ENCODE peak calls at places on chromosomes 1 and 21, in eight cellular contexts. One of them, this sample, is unnamed.

GRCh38 chr1:245277276-245277675 is 122.5 kb downstream of the KIF26B start:
- DNase-seq in H1: peak
- DNase-seq in activated naive CD8-positive, alpha-beta T cell treated with anti-CD3 and anti-CD28 coated beads, Interleukin-2, amount 10 ng/mL, durations not matched to agents 7 days and 5 days: peak
- DNase-seq in AG04450: no peak
- DNase-seq in IMR-90: no peak
- DNase-seq in Calu3: peak
- DNase-seq in HEK293T: no peak
- DNase-seq in kidney glomerular epithelial cell: no peak
- DNase-seq in this sample: no peak

GRCh38 chr1:65630855-65631254 is 161.8 kb upstream of the PDE4B start:
- DNase-seq in Calu3: no peak
- DNase-seq in H1: no peak
- DNase-seq in IMR-90: peak
- DNase-seq in AG04450: no peak
- DNase-seq in kidney glomerular epithelial cell: no peak
- DNase-seq in activated naive CD8-positive, alpha-beta T cell treated with anti-CD3 and anti-CD28 coated beads, Interleukin-2, amount 10 ng/mL, durations not matched to agents 7 days and 5 days: no peak
- DNase-seq in HEK293T: peak
- DNase-seq in this sample: no peak

GRCh38 chr1:207049974-207050391 is 1.0 kb downstream of the YOD1 start:
- DNase-seq in Calu3: peak
- DNase-seq in H1: no peak
- DNase-seq in kidney glomerular epithelial cell: peak
- DNase-seq in IMR-90: peak
- DNase-seq in AG04450: no peak
- DNase-seq in activated naive CD8-positive, alpha-beta T cell treated with anti-CD3 and anti-CD28 coated beads, Interleukin-2, amount 10 ng/mL, durations not matched to agents 7 days and 5 days: no peak
- DNase-seq in HEK293T: peak
- DNase-seq in this sample: peak

GRCh38 chr1:180778782-180779398 is 133.8 kb upstream of the KIAA1614 start:
- DNase-seq in HEK293T: peak
- DNase-seq in H1: no peak
- DNase-seq in activated naive CD8-positive, alpha-beta T cell treated with anti-CD3 and anti-CD28 coated beads, Interleukin-2, amount 10 ng/mL, durations not matched to agents 7 days and 5 days: no peak
- DNase-seq in AG04450: no peak
- DNase-seq in kidney glomerular epithelial cell: no peak
- DNase-seq in Calu3: peak
- DNase-seq in IMR-90: no peak
- DNase-seq in this sample: no peak

GRCh38 chr1:107003972-107004371 is 52.5 kb upstream of the PRMT6 start:
- DNase-seq in HEK293T: no peak
- DNase-seq in kidney glomerular epithelial cell: no peak
- DNase-seq in H1: no peak
- DNase-seq in IMR-90: no peak
- DNase-seq in AG04450: no peak
- DNase-seq in activated naive CD8-positive, alpha-beta T cell treated with anti-CD3 and anti-CD28 coated beads, Interleukin-2, amount 10 ng/mL, durations not matched to agents 7 days and 5 days: no peak
- DNase-seq in Calu3: peak
- DNase-seq in this sample: no peak

GRCh38 chr1:32273389-32274208 is 18.3 kb upstream of the HDAC1 start:
- DNase-seq in AG04450: no peak
- DNase-seq in kidney glomerular epithelial cell: peak
- DNase-seq in H1: peak
- DNase-seq in Calu3: peak
- DNase-seq in HEK293T: no peak
- DNase-seq in IMR-90: peak
- DNase-seq in activated naive CD8-positive, alpha-beta T cell treated with anti-CD3 and anti-CD28 coated beads, Interleukin-2, amount 10 ng/mL, durations not matched to agents 7 days and 5 days: peak
- DNase-seq in this sample: peak

GRCh38 chr1:205313681-205314308 is 7.8 kb downstream of the NUAK2 start:
- DNase-seq in H1: peak
- DNase-seq in IMR-90: peak
- DNase-seq in activated naive CD8-positive, alpha-beta T cell treated with anti-CD3 and anti-CD28 coated beads, Interleukin-2, amount 10 ng/mL, durations not matched to agents 7 days and 5 days: peak
- DNase-seq in Calu3: no peak
- DNase-seq in AG04450: peak
- DNase-seq in kidney glomerular epithelial cell: peak
- DNase-seq in HEK293T: no peak
- DNase-seq in this sample: no peak

GRCh38 chr21:35002879-35003722 is 46.0 kb downstream of the RUNX1 start:
- DNase-seq in IMR-90: peak
- DNase-seq in activated naive CD8-positive, alpha-beta T cell treated with anti-CD3 and anti-CD28 coated beads, Interleukin-2, amount 10 ng/mL, durations not matched to agents 7 days and 5 days: no peak
- DNase-seq in kidney glomerular epithelial cell: peak
- DNase-seq in H1: no peak
- DNase-seq in HEK293T: no peak
- DNase-seq in Calu3: no peak
- DNase-seq in AG04450: peak
- DNase-seq in this sample: no peak

GRCh38 chr21:44736291-44737004 is 25.1 kb upstream of the TSPEAR start:
- DNase-seq in activated naive CD8-positive, alpha-beta T cell treated with anti-CD3 and anti-CD28 coated beads, Interleukin-2, amount 10 ng/mL, durations not matched to agents 7 days and 5 days: no peak
- DNase-seq in Calu3: peak
- DNase-seq in IMR-90: no peak
- DNase-seq in HEK293T: no peak
- DNase-seq in AG04450: no peak
- DNase-seq in kidney glomerular epithelial cell: no peak
- DNase-seq in H1: peak
- DNase-seq in this sample: no peak

GRCh38 chr1:27361553-27361952 is 5.2 kb downstream of the MAP3K6 start:
- DNase-seq in Calu3: no peak
- DNase-seq in AG04450: no peak
- DNase-seq in IMR-90: no peak
- DNase-seq in H1: no peak
- DNase-seq in HEK293T: no peak
- DNase-seq in activated naive CD8-positive, alpha-beta T cell treated with anti-CD3 and anti-CD28 coated beads, Interleukin-2, amount 10 ng/mL, durations not matched to agents 7 days and 5 days: no peak
- DNase-seq in kidney glomerular epithelial cell: no peak
- DNase-seq in this sample: no peak

GRCh38 chr1:30048905-30049304 is 674.5 kb downstream of the MATN1 start:
- DNase-seq in IMR-90: no peak
- DNase-seq in kidney glomerular epithelial cell: no peak
- DNase-seq in Calu3: no peak
- DNase-seq in HEK293T: no peak
- DNase-seq in H1: no peak
- DNase-seq in AG04450: no peak
- DNase-seq in activated naive CD8-positive, alpha-beta T cell treated with anti-CD3 and anti-CD28 coated beads, Interleukin-2, amount 10 ng/mL, durations not matched to agents 7 days and 5 days: no peak
- DNase-seq in this sample: no peak

GRCh38 chr1:226671268-226671667 is 67.8 kb downstream of the ITPKB start:
- DNase-seq in HEK293T: no peak
- DNase-seq in H1: no peak
- DNase-seq in AG04450: no peak
- DNase-seq in activated naive CD8-positive, alpha-beta T cell treated with anti-CD3 and anti-CD28 coated beads, Interleukin-2, amount 10 ng/mL, durations not matched to agents 7 days and 5 days: no peak
- DNase-seq in IMR-90: no peak
- DNase-seq in Calu3: no peak
- DNase-seq in kidney glomerular epithelial cell: no peak
- DNase-seq in this sample: no peak

GRCh38 chr1:94013331-94013925 is 104.2 kb upstream of the GCLM start:
- DNase-seq in HEK293T: no peak
- DNase-seq in Calu3: no peak
- DNase-seq in IMR-90: no peak
- DNase-seq in H1: no peak
- DNase-seq in activated naive CD8-positive, alpha-beta T cell treated with anti-CD3 and anti-CD28 coated beads, Interleukin-2, amount 10 ng/mL, durations not matched to agents 7 days and 5 days: no peak
- DNase-seq in kidney glomerular epithelial cell: no peak
- DNase-seq in AG04450: no peak
- DNase-seq in this sample: no peak

This sample was measured in T-helper 2 cell treated with Interferon-gamma antibody and Interleukin-4, amounts not matched to agents 5 μg/mL and 100 μg/mL, for 36 hours.